ENCODE peak calls at places on chromosomes 11 and 22, in seven cellular contexts. One of them, this sample, is unnamed.

GRCh38 chr22:32618461-32619140 is 144.0 kb downstream of the FBXO7 start:
- DNase-seq in A673: no peak
- DNase-seq in tibial artery: peak
- DNase-seq in SJSA1: no peak
- DNase-seq in left ventricle myocardium inferior: peak
- DNase-seq in right cardiac atrium: peak
- DNase-seq in hepatocyte: no peak
- DNase-seq in this sample: no peak

GRCh38 chr11:74153224-74153623 is 17.6 kb downstream of the C2CD3 start:
- DNase-seq in A673: no peak
- DNase-seq in tibial artery: no peak
- DNase-seq in SJSA1: no peak
- DNase-seq in left ventricle myocardium inferior: no peak
- DNase-seq in right cardiac atrium: no peak
- DNase-seq in hepatocyte: no peak
- DNase-seq in this sample: no peak

GRCh38 chr11:66289548-66290331 is 797 bp upstream of the YIF1A start:
- DNase-seq in A673: peak
- DNase-seq in tibial artery: peak
- DNase-seq in SJSA1: no peak
- DNase-seq in left ventricle myocardium inferior: peak
- DNase-seq in right cardiac atrium: peak
- DNase-seq in hepatocyte: peak
- DNase-seq in this sample: peak

GRCh38 chr22:43136255-43136654 is 6.9 kb downstream of the MCAT start:
- DNase-seq in A673: peak
- DNase-seq in tibial artery: no peak
- DNase-seq in SJSA1: no peak
- DNase-seq in left ventricle myocardium inferior: peak
- DNase-seq in right cardiac atrium: no peak
- DNase-seq in hepatocyte: peak
- DNase-seq in this sample: no peak

GRCh38 chr22:46848227-46848626 is 85.8 kb downstream of the TBC1D22A start:
- DNase-seq in A673: no peak
- DNase-seq in tibial artery: no peak
- DNase-seq in SJSA1: no peak
- DNase-seq in left ventricle myocardium inferior: no peak
- DNase-seq in right cardiac atrium: no peak
- DNase-seq in hepatocyte: no peak
- DNase-seq in this sample: no peak

GRCh38 chr11:78564037-78564888 is 10.4 kb downstream of the NARS2 start:
- DNase-seq in A673: peak
- DNase-seq in tibial artery: no peak
- DNase-seq in SJSA1: no peak
- DNase-seq in left ventricle myocardium inferior: no peak
- DNase-seq in right cardiac atrium: no peak
- DNase-seq in hepatocyte: peak
- DNase-seq in this sample: no peak

GRCh38 chr11:107702723-107703122 is 9.1 kb downstream of the SLN start:
- DNase-seq in A673: no peak
- DNase-seq in tibial artery: no peak
- DNase-seq in SJSA1: no peak
- DNase-seq in left ventricle myocardium inferior: no peak
- DNase-seq in right cardiac atrium: no peak
- DNase-seq in hepatocyte: no peak
- DNase-seq in this sample: no peak

GRCh38 chr11:16356751-16357365 is 512 bp upstream of the SOX6 start:
- DNase-seq in A673: no peak
- DNase-seq in tibial artery: peak
- DNase-seq in SJSA1: peak
- DNase-seq in left ventricle myocardium inferior: peak
- DNase-seq in right cardiac atrium: peak
- DNase-seq in hepatocyte: no peak
- DNase-seq in this sample: no peak

GRCh38 chr22:31082606-31083376 is 1.7 kb downstream of the SMTN start:
- DNase-seq in A673: peak
- DNase-seq in tibial artery: peak
- DNase-seq in SJSA1: peak
- DNase-seq in left ventricle myocardium inferior: peak
- DNase-seq in right cardiac atrium: peak
- DNase-seq in hepatocyte: peak
- DNase-seq in this sample: no peak

GRCh38 chr22:38172016-38172431 is 9.6 kb downstream of the PLA2G6 start:
- DNase-seq in A673: no peak
- DNase-seq in tibial artery: peak
- DNase-seq in SJSA1: no peak
- DNase-seq in left ventricle myocardium inferior: no peak
- DNase-seq in right cardiac atrium: no peak
- DNase-seq in hepatocyte: no peak
- DNase-seq in this sample: no peak
- H3K27ac ChIP-seq in A673: no peak
- H3K27ac ChIP-seq in tibial artery: no peak
- H3K27ac ChIP-seq in SJSA1: peak
- H3K27ac ChIP-seq in left ventricle myocardium inferior: peak
- H3K27ac ChIP-seq in right cardiac atrium: no peak
- H3K27ac ChIP-seq in hepatocyte: no peak
- H3K27ac ChIP-seq in this sample: peak

GRCh38 chr11:46252373-46252914 is 25.0 kb upstream of the CREB3L1 start:
- DNase-seq in A673: no peak
- DNase-seq in tibial artery: no peak
- DNase-seq in SJSA1: no peak
- DNase-seq in left ventricle myocardium inferior: no peak
- DNase-seq in right cardiac atrium: no peak
- DNase-seq in hepatocyte: peak
- DNase-seq in this sample: no peak

GRCh38 chr11:46251954-46252353 is 25.5 kb upstream of the CREB3L1 start:
- DNase-seq in A673: no peak
- DNase-seq in tibial artery: no peak
- DNase-seq in SJSA1: no peak
- DNase-seq in left ventricle myocardium inferior: no peak
- DNase-seq in right cardiac atrium: no peak
- DNase-seq in hepatocyte: no peak
- DNase-seq in this sample: no peak

GRCh38 chr11:46248270-46249102 is 29.0 kb upstream of the CREB3L1 start:
- DNase-seq in A673: peak
- DNase-seq in tibial artery: no peak
- DNase-seq in SJSA1: peak
- DNase-seq in left ventricle myocardium inferior: no peak
- DNase-seq in right cardiac atrium: no peak
- DNase-seq in hepatocyte: peak
- DNase-seq in this sample: no peak

GRCh38 chr11:46249103-46249942 is 28.1 kb upstream of the CREB3L1 start:
- DNase-seq in A673: peak
- DNase-seq in tibial artery: no peak
- DNase-seq in SJSA1: no peak
- DNase-seq in left ventricle myocardium inferior: no peak
- DNase-seq in right cardiac atrium: no peak
- DNase-seq in hepatocyte: no peak
- DNase-seq in this sample: no peak

DNA sequence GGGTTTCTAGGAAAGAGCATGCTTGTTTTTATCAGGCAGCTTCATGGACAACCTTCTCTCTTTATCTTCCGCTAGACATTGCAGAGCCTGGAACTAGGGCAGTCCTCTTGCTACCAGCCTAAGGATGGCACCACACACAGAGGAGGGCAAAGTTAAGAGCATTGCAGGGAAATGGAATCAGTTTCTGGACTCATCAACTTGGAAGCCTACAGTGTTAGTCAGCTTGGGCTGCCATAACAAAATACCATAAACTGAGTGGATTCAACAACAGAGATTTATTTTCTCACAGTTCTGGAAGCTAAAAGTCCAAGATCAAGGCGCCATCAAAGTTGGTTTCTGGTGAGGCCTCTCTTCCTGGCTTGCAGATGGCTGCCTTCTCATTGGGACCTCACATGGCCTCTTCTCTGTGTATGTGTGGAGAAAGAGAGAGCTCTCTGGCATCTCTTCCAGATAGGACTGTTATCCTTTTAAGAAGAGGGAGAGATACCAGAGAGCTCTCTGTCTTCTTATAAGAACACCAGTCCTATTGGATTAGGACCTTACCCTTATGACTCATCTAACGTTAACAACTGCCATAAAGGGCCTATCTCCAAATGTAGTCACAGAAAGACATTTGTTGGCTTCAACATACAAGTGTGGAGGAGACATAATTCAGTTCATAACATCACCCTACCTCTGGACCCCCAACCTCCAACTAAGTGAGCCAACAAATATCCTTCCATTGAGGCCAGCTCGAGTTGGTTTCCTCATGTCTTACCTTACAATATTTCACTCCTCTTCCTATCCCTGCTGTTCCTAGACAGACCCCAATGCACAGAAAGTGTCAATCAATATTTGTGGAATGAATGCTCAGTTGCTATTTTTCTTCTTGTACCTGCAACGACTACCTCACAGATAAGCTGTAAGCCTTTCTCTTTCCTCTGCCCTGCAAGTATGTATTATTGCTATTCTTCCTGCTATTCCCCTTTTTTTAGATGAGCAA is 27.1 kb upstream of the CREB3L1 start:
- DNase-seq in A673: no peak
- DNase-seq in tibial artery: no peak
- DNase-seq in SJSA1: no peak
- DNase-seq in left ventricle myocardium inferior: no peak
- DNase-seq in right cardiac atrium: no peak
- DNase-seq in hepatocyte: peak
- DNase-seq in this sample: no peak
- H3K27ac ChIP-seq in A673: no peak
- H3K27ac ChIP-seq in tibial artery: no peak
- H3K27ac ChIP-seq in SJSA1: peak
- H3K27ac ChIP-seq in left ventricle myocardium inferior: no peak
- H3K27ac ChIP-seq in right cardiac atrium: no peak
- H3K27ac ChIP-seq in hepatocyte: peak
- H3K27ac ChIP-seq in this sample: no peak

DNA sequence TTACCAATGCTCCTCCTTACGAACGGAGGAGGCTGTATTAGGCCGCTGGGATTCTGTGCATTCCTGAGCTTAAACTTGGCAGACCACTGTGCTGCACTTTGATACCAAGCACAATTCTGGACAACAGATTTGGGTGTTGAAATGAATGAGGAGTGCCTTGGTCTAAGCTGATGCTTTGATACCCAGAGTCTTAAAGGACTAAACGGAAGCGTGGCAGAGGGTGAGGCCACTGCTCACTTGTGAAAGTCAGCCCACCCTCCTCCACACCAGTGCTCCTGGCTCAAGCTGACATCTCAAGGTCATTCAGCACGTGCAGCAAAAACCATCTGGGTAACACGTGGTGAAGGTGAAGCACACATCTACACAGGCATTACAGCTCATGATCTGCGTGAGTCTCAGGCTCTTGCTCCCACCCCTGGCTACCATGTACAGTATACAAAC is 85.9 kb downstream of the MICAL3 start:
- DNase-seq in A673: no peak
- DNase-seq in tibial artery: no peak
- DNase-seq in SJSA1: no peak
- DNase-seq in left ventricle myocardium inferior: no peak
- DNase-seq in right cardiac atrium: no peak
- DNase-seq in hepatocyte: no peak
- DNase-seq in this sample: no peak
- H3K27ac ChIP-seq in A673: no peak
- H3K27ac ChIP-seq in tibial artery: peak
- H3K27ac ChIP-seq in SJSA1: no peak
- H3K27ac ChIP-seq in left ventricle myocardium inferior: peak
- H3K27ac ChIP-seq in right cardiac atrium: peak
- H3K27ac ChIP-seq in hepatocyte: no peak
- H3K27ac ChIP-seq in this sample: no peak

GRCh38 chr11:17535488-17535887 is 8.7 kb downstream of the USH1C start:
- DNase-seq in A673: no peak
- DNase-seq in tibial artery: no peak
- DNase-seq in SJSA1: no peak
- DNase-seq in left ventricle myocardium inferior: no peak
- DNase-seq in right cardiac atrium: no peak
- DNase-seq in hepatocyte: no peak
- DNase-seq in this sample: no peak
- H3K27ac ChIP-seq in A673: no peak
- H3K27ac ChIP-seq in tibial artery: no peak
- H3K27ac ChIP-seq in SJSA1: no peak
- H3K27ac ChIP-seq in left ventricle myocardium inferior: no peak
- H3K27ac ChIP-seq in right cardiac atrium: no peak
- H3K27ac ChIP-seq in hepatocyte: no peak
- H3K27ac ChIP-seq in this sample: no peak

DNA sequence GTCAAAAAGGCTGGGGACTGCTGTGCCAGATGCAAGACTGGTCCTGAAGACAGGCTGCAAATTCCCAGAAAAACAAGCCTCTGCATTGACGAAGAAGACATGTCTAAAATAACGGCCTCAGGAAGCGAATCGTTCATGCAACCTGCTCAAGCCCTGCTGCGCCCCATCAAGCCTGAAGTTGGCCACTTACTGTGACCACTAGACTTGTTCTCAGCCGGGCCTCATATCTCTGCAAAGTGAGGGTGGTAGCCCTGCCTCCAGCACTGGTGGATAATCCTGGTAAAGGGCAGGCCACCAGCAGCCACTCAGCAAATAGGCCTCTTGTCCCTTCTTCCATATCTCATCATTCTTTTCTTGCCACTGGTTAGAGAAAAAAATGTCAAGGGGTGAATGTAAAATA is 11.8 kb downstream of the LTO1 start:
- DNase-seq in A673: no peak
- DNase-seq in tibial artery: peak
- DNase-seq in SJSA1: no peak
- DNase-seq in left ventricle myocardium inferior: no peak
- DNase-seq in right cardiac atrium: no peak
- DNase-seq in hepatocyte: no peak
- DNase-seq in this sample: no peak
- H3K27ac ChIP-seq in A673: peak
- H3K27ac ChIP-seq in tibial artery: no peak
- H3K27ac ChIP-seq in SJSA1: no peak
- H3K27ac ChIP-seq in left ventricle myocardium inferior: no peak
- H3K27ac ChIP-seq in right cardiac atrium: no peak
- H3K27ac ChIP-seq in hepatocyte: no peak
- H3K27ac ChIP-seq in this sample: no peak